ENCODE peak calls at places on chromosomes 5 and 9, in eight cellular contexts. One of them, this sample, is unnamed.

GRCh38 chr9:23541976-23542375 is 284.1 kb downstream of the ELAVL2 start:
- DNase-seq in omental fat pad: no peak
- DNase-seq in ovary: no peak
- DNase-seq in cardiac fibroblast: no peak
- DNase-seq in neural crest cell: no peak
- DNase-seq in foreskin keratinocyte: peak; percentile 58
- DNase-seq in AG10803: no peak
- DNase-seq in CD14-positive monocyte: no peak
- DNase-seq in this sample: no peak

GRCh38 chr9:129415954-129416651 is 204.8 kb downstream of the C9orf50 start:
- DNase-seq in omental fat pad: no peak
- DNase-seq in ovary: peak; percentile 44
- DNase-seq in cardiac fibroblast: no peak
- DNase-seq in neural crest cell: no peak
- DNase-seq in foreskin keratinocyte: no peak
- DNase-seq in AG10803: peak; percentile 29
- DNase-seq in CD14-positive monocyte: no peak
- DNase-seq in this sample: no peak

GRCh38 chr5:169577966-169578365 is 5.6 kb upstream of the SPDL1 start:
- DNase-seq in omental fat pad: no peak
- DNase-seq in ovary: no peak
- DNase-seq in cardiac fibroblast: peak; percentile 65
- DNase-seq in neural crest cell: no peak
- DNase-seq in foreskin keratinocyte: peak; percentile 14
- DNase-seq in AG10803: peak; percentile 75
- DNase-seq in CD14-positive monocyte: no peak
- DNase-seq in this sample: peak; percentile 87

GRCh38 chr9:130805510-130806387 is 29.3 kb upstream of the ABL1 start:
- DNase-seq in omental fat pad: no peak
- DNase-seq in ovary: no peak
- DNase-seq in cardiac fibroblast: no peak
- DNase-seq in neural crest cell: no peak
- DNase-seq in foreskin keratinocyte: no peak
- DNase-seq in AG10803: peak; percentile 46
- DNase-seq in CD14-positive monocyte: no peak
- DNase-seq in this sample: peak; percentile 36

GRCh38 chr9:129312731-129313130 is 134.7 kb upstream of the IER5L start:
- DNase-seq in omental fat pad: peak; percentile 9
- DNase-seq in ovary: no peak
- DNase-seq in cardiac fibroblast: no peak
- DNase-seq in neural crest cell: no peak
- DNase-seq in foreskin keratinocyte: no peak
- DNase-seq in AG10803: no peak
- DNase-seq in CD14-positive monocyte: no peak
- DNase-seq in this sample: no peak

GRCh38 chr9:96599298-96599697 is 20.3 kb downstream of the CDC14B start:
- DNase-seq in omental fat pad: no peak
- DNase-seq in ovary: no peak
- DNase-seq in cardiac fibroblast: peak; percentile 63
- DNase-seq in neural crest cell: no peak
- DNase-seq in foreskin keratinocyte: no peak
- DNase-seq in AG10803: peak; percentile 74
- DNase-seq in CD14-positive monocyte: no peak
- DNase-seq in this sample: peak; percentile 57

GRCh38 chr5:160181965-160182622 is 47.2 kb upstream of the FABP6 start:
- DNase-seq in omental fat pad: no peak
- DNase-seq in ovary: no peak
- DNase-seq in cardiac fibroblast: peak; percentile 15
- DNase-seq in neural crest cell: no peak
- DNase-seq in foreskin keratinocyte: no peak
- DNase-seq in AG10803: no peak
- DNase-seq in CD14-positive monocyte: no peak
- DNase-seq in this sample: no peak

GRCh38 chr5:116559239-116559638 is 15.4 kb downstream of the SEMA6A start:
- DNase-seq in omental fat pad: no peak
- DNase-seq in ovary: no peak
- DNase-seq in cardiac fibroblast: no peak
- DNase-seq in neural crest cell: no peak
- DNase-seq in foreskin keratinocyte: no peak
- DNase-seq in AG10803: no peak
- DNase-seq in CD14-positive monocyte: no peak
- DNase-seq in this sample: no peak

GRCh38 chr5:33223563-33224305 is 217.0 kb upstream of the TARS1 start:
- DNase-seq in omental fat pad: no peak
- DNase-seq in ovary: no peak
- DNase-seq in cardiac fibroblast: peak; percentile 28
- DNase-seq in neural crest cell: no peak
- DNase-seq in foreskin keratinocyte: no peak
- DNase-seq in AG10803: peak; percentile 70
- DNase-seq in CD14-positive monocyte: no peak
- DNase-seq in this sample: peak; percentile 68

GRCh38 chr9:91395553-91396470 is 27.8 kb downstream of the NFIL3 start:
- DNase-seq in omental fat pad: no peak
- DNase-seq in ovary: no peak
- DNase-seq in cardiac fibroblast: peak; percentile 93
- DNase-seq in neural crest cell: no peak
- DNase-seq in foreskin keratinocyte: peak; percentile 95
- DNase-seq in AG10803: peak; percentile 91
- DNase-seq in CD14-positive monocyte: no peak
- DNase-seq in this sample: peak; percentile 84

GRCh38 chr5:68287976-68288755 is 72.6 kb downstream of the PIK3R1 start:
- DNase-seq in omental fat pad: no peak
- DNase-seq in ovary: peak; percentile 80
- DNase-seq in cardiac fibroblast: peak; percentile 53
- DNase-seq in neural crest cell: peak; percentile 59
- DNase-seq in foreskin keratinocyte: peak; percentile 54
- DNase-seq in AG10803: peak; percentile 55
- DNase-seq in CD14-positive monocyte: peak; percentile 58
- DNase-seq in this sample: peak; percentile 50

GRCh38 chr5:27568811-27569210 is 530.4 kb upstream of the CDH9 start:
- DNase-seq in omental fat pad: no peak
- DNase-seq in ovary: no peak
- DNase-seq in cardiac fibroblast: peak; percentile 2
- DNase-seq in neural crest cell: no peak
- DNase-seq in foreskin keratinocyte: peak; percentile 30
- DNase-seq in AG10803: no peak
- DNase-seq in CD14-positive monocyte: no peak
- DNase-seq in this sample: peak; percentile 45

GRCh38 chr5:101611039-101611438 is 685.0 kb downstream of the SLCO4C1 start:
- DNase-seq in omental fat pad: no peak
- DNase-seq in ovary: no peak
- DNase-seq in cardiac fibroblast: no peak
- DNase-seq in neural crest cell: no peak
- DNase-seq in foreskin keratinocyte: no peak
- DNase-seq in AG10803: no peak
- DNase-seq in CD14-positive monocyte: no peak
- DNase-seq in this sample: no peak

GRCh38 chr9:117723986-117724654 is 19.9 kb downstream of the TLR4 start:
- DNase-seq in omental fat pad: no peak
- DNase-seq in ovary: no peak
- DNase-seq in cardiac fibroblast: no peak
- DNase-seq in neural crest cell: no peak
- DNase-seq in foreskin keratinocyte: no peak
- DNase-seq in AG10803: no peak
- DNase-seq in CD14-positive monocyte: no peak
- DNase-seq in this sample: no peak

GRCh38 chr9:114163517-114163924 is 8.2 kb downstream of the COL27A1 start:
- DNase-seq in omental fat pad: no peak
- DNase-seq in ovary: peak; percentile 67
- DNase-seq in cardiac fibroblast: peak; percentile 51
- DNase-seq in neural crest cell: no peak
- DNase-seq in foreskin keratinocyte: peak; percentile 36
- DNase-seq in AG10803: peak; percentile 61
- DNase-seq in CD14-positive monocyte: no peak
- DNase-seq in this sample: peak; percentile 40

GRCh38 chr9:134969401-134969800 is 51.7 kb upstream of the FCN1 start:
- DNase-seq in omental fat pad: no peak
- DNase-seq in ovary: no peak
- DNase-seq in cardiac fibroblast: no peak
- DNase-seq in neural crest cell: no peak
- DNase-seq in foreskin keratinocyte: no peak
- DNase-seq in AG10803: no peak
- DNase-seq in CD14-positive monocyte: peak; percentile 38
- DNase-seq in this sample: no peak

GRCh38 chr5:127216906-127217675 is 73.5 kb upstream of the MEGF10 start:
- DNase-seq in omental fat pad: no peak
- DNase-seq in ovary: no peak
- DNase-seq in cardiac fibroblast: no peak
- DNase-seq in neural crest cell: no peak
- DNase-seq in foreskin keratinocyte: no peak
- DNase-seq in AG10803: no peak
- DNase-seq in CD14-positive monocyte: no peak
- DNase-seq in this sample: no peak
- TF ChIP-seq CTCF in omental fat pad: no peak
- TF ChIP-seq CTCF in ovary: no peak
- TF ChIP-seq CTCF in cardiac fibroblast: no peak
- TF ChIP-seq CTCF in neural crest cell: peak; percentile 22
- TF ChIP-seq CTCF in foreskin keratinocyte: no peak
- TF ChIP-seq CTCF in AG10803: no peak
- TF ChIP-seq CTCF in CD14-positive monocyte: no peak
- TF ChIP-seq CTCF in this sample: no peak

GRCh38 chr9:136616307-136616635 is 46.4 kb upstream of the EGFL7 start:
- DNase-seq in omental fat pad: no peak
- DNase-seq in ovary: no peak
- DNase-seq in cardiac fibroblast: no peak
- DNase-seq in neural crest cell: no peak
- DNase-seq in foreskin keratinocyte: no peak
- DNase-seq in AG10803: no peak
- DNase-seq in CD14-positive monocyte: no peak
- DNase-seq in this sample: no peak

GRCh38 chr9:136615631-136616306 is 46.9 kb upstream of the EGFL7 start:
- DNase-seq in omental fat pad: no peak
- DNase-seq in ovary: no peak
- DNase-seq in cardiac fibroblast: no peak
- DNase-seq in neural crest cell: no peak
- DNase-seq in foreskin keratinocyte: no peak
- DNase-seq in AG10803: no peak
- DNase-seq in CD14-positive monocyte: peak; percentile 79
- DNase-seq in this sample: no peak

GRCh38 chr9:136613824-136614371 is 48.8 kb upstream of the EGFL7 start:
- DNase-seq in omental fat pad: no peak
- DNase-seq in ovary: no peak
- DNase-seq in cardiac fibroblast: no peak
- DNase-seq in neural crest cell: no peak
- DNase-seq in foreskin keratinocyte: no peak
- DNase-seq in AG10803: no peak
- DNase-seq in CD14-positive monocyte: no peak
- DNase-seq in this sample: no peak

GRCh38 chr9:136614372-136614922 is 48.3 kb upstream of the EGFL7 start:
- DNase-seq in omental fat pad: no peak
- DNase-seq in ovary: no peak
- DNase-seq in cardiac fibroblast: peak; percentile 74
- DNase-seq in neural crest cell: no peak
- DNase-seq in foreskin keratinocyte: no peak
- DNase-seq in AG10803: peak; percentile 43
- DNase-seq in CD14-positive monocyte: no peak
- DNase-seq in this sample: peak; percentile 25

DNA sequence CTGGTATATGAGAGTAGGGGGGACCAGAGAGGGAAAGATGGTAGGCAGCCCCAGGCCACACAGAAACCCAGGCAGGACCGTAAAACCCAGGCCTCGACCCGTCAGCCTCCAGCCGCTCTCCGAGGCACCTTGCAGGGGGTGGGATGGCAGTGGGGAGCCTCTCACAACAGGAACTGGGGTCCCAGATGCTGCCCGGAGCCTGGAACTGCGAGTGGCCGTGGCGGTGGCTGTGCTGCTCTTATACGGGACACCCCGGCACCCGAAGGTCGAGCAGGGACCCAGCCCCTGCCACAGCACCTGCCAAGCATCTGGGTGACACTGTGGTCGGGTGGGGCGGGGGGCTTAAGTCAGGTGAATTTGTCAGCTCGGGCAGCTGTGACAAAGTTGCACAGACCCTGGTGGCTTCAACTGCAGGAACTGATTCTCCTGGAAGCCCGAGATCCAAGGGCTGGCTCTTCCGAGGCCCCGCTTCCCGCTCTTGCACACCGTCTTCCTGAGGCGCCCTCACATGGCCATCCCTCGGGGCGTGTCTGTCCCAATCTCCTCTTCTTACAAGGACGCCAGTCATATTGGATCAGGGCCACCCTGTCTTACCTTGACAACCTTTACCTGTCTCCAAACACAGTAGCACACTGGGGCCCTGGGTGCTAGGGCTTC is 47.6 kb upstream of the EGFL7 start:
- DNase-seq in omental fat pad: no peak
- DNase-seq in ovary: no peak
- DNase-seq in cardiac fibroblast: no peak
- DNase-seq in neural crest cell: no peak
- DNase-seq in foreskin keratinocyte: no peak
- DNase-seq in AG10803: no peak
- DNase-seq in CD14-positive monocyte: no peak
- DNase-seq in this sample: no peak
- TF ChIP-seq CTCF in omental fat pad: no peak
- TF ChIP-seq CTCF in ovary: no peak
- TF ChIP-seq CTCF in cardiac fibroblast: no peak
- TF ChIP-seq CTCF in neural crest cell: no peak
- TF ChIP-seq CTCF in foreskin keratinocyte: peak; percentile 40
- TF ChIP-seq CTCF in AG10803: no peak
- TF ChIP-seq CTCF in CD14-positive monocyte: no peak
- TF ChIP-seq CTCF in this sample: no peak

GRCh38 chr5:10364186-10364689 is 10.7 kb downstream of the MARCHF6 start:
- DNase-seq in omental fat pad: no peak
- DNase-seq in ovary: no peak
- DNase-seq in cardiac fibroblast: no peak
- DNase-seq in neural crest cell: no peak
- DNase-seq in foreskin keratinocyte: no peak
- DNase-seq in AG10803: no peak
- DNase-seq in CD14-positive monocyte: no peak
- DNase-seq in this sample: no peak
- TF ChIP-seq CTCF in omental fat pad: no peak
- TF ChIP-seq CTCF in ovary: no peak
- TF ChIP-seq CTCF in cardiac fibroblast: no peak
- TF ChIP-seq CTCF in neural crest cell: peak; percentile 42
- TF ChIP-seq CTCF in foreskin keratinocyte: peak; percentile 78
- TF ChIP-seq CTCF in AG10803: no peak
- TF ChIP-seq CTCF in CD14-positive monocyte: peak; percentile 42
- TF ChIP-seq CTCF in this sample: no peak

DNA sequence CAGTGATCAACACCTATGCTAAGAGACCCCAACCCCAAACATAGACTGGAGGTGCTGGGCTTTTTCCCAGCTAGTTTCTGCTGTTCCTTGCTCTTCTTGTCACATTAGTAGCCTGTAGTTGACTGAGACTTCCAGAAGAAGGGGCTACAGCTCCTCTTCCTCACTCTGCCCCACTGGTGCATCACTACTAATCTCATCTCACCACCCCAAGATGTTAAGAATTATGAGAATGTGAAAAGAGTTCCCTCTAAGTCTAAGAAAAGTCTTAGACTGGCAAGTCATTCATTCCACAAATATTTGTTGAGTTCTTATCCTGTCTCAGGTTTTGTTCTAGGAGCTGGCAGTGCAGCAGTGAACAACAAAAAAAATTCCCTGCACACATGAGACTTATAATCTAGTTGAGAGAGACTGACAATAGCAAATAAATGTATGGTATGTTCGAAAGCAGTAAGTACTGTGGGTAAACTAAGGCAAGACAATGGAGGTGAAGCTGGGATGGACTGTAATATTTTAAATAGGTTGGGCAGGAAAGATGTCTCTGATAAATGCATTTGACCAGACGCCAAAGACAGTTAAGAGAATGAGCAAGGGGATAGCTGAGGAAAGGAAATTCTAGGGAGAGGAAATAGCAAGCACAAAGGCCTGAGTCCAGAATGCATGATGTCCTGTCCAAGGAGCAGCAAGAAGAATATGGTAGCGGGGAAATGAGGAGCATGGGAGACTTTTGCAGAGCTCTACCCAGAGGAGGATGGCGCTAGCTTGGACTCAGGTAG is 92.3 kb downstream of the PTCD2 start:
- DNase-seq in omental fat pad: no peak
- DNase-seq in ovary: no peak
- DNase-seq in cardiac fibroblast: peak; percentile 75
- DNase-seq in neural crest cell: no peak
- DNase-seq in foreskin keratinocyte: no peak
- DNase-seq in AG10803: peak; percentile 89
- DNase-seq in CD14-positive monocyte: no peak
- DNase-seq in this sample: peak; percentile 74
- TF ChIP-seq CTCF in omental fat pad: no peak
- TF ChIP-seq CTCF in ovary: no peak
- TF ChIP-seq CTCF in cardiac fibroblast: peak; percentile 39
- TF ChIP-seq CTCF in neural crest cell: no peak
- TF ChIP-seq CTCF in foreskin keratinocyte: peak; percentile 36
- TF ChIP-seq CTCF in AG10803: peak; percentile 83
- TF ChIP-seq CTCF in CD14-positive monocyte: no peak
- TF ChIP-seq CTCF in this sample: peak; percentile 38